ENCODE peak calls at places on chromosome 7, in nine cellular contexts. D, Z, V, U, K, S, F, C and E are unnamed samples.

GRCh38 chr7:322111-322671 is 32.2 kb downstream of the FOXL3 start:
- DNase-seq in Z (peak), F (peak), V (peak), K (no peak), U (peak), D (peak), S (peak), C (peak), E (peak)

GRCh38 chr7:116455009-116455408 is 44.5 kb upstream of the CAV2 start:
- DNase-seq in V (no peak), D (no peak), S (no peak), F (no peak), K (no peak), C (no peak), Z (no peak), U (no peak), E (no peak)

GRCh38 chr7:21944616-21945373 is 904 bp downstream of the CDCA7L start:
- DNase-seq in U (peak), D (peak), S (peak), C (peak), V (peak), F (peak), K (no peak), Z (peak), E (peak)

GRCh38 chr7:34939175-34939574 is 98.1 kb downstream of the DPY19L1 start:
- DNase-seq in K (no peak), V (no peak), S (no peak), F (no peak), U (no peak), Z (no peak), C (peak), D (no peak), E (no peak)

GRCh38 chr7:7664344-7664743 is 23.8 kb downstream of the UMAD1 start:
- DNase-seq in F (no peak), D (no peak), U (no peak), Z (no peak), C (no peak), K (no peak), V (no peak), S (no peak), E (no peak)

GRCh38 chr7:123633553-123633952 is 22.1 kb upstream of the LMOD2 start:
- DNase-seq in Z (no peak), U (no peak), D (no peak), C (no peak), K (no peak), V (no peak), S (no peak), F (no peak), E (no peak)

GRCh38 chr7:98622926-98623325 is 5.8 kb downstream of the NPTX2 start:
- DNase-seq in U (no peak), S (no peak), C (no peak), F (no peak), D (no peak), V (no peak), Z (peak), K (no peak), E (no peak)

GRCh38 chr7:151895008-151895661 is 18.2 kb upstream of the PRKAG2 start:
- DNase-seq in V (no peak), D (no peak), K (no peak), F (peak), C (no peak), S (no peak), U (peak), Z (no peak), E (no peak)

GRCh38 chr7:90720970-90721768 is 125.0 kb downstream of the CDK14 start:
- DNase-seq in Z (peak), V (peak), F (no peak), U (peak), C (peak), S (no peak), K (no peak), D (peak), E (no peak)

GRCh38 chr7:1192171-1192676 is 32.2 kb upstream of the ZFAND2A start:
- DNase-seq in Z (no peak), V (no peak), C (no peak), K (no peak), S (no peak), U (no peak), F (no peak), D (no peak), E (no peak)

GRCh38 chr7:102111758-102112119 is 174.9 kb upstream of the SH2B2 start:
- DNase-seq in C (no peak), D (no peak), Z (no peak), F (peak), V (no peak), U (no peak), K (no peak), S (no peak), E (no peak)

GRCh38 chr7:131655447-131655846 is 99.0 kb upstream of the PODXL start:
- DNase-seq in F (no peak), Z (no peak), C (no peak), K (no peak), U (no peak), S (no peak), V (no peak), D (no peak), E (no peak)

GRCh38 chr7:131653418-131654248 is 97.2 kb upstream of the PODXL start:
- DNase-seq in K (no peak), C (no peak), V (no peak), F (no peak), Z (no peak), S (no peak), D (peak), U (no peak), E (no peak)

GRCh38 chr7:131655866-131656265 is 99.4 kb upstream of the PODXL start:
- DNase-seq in V (no peak), K (no peak), D (no peak), F (no peak), C (no peak), U (no peak), Z (no peak), S (no peak), E (no peak)

GRCh38 chr7:131654249-131654558 is 97.8 kb upstream of the PODXL start:
- DNase-seq in V (no peak), C (no peak), D (no peak), U (no peak), F (no peak), S (no peak), Z (no peak), K (no peak), E (no peak)

DNA sequence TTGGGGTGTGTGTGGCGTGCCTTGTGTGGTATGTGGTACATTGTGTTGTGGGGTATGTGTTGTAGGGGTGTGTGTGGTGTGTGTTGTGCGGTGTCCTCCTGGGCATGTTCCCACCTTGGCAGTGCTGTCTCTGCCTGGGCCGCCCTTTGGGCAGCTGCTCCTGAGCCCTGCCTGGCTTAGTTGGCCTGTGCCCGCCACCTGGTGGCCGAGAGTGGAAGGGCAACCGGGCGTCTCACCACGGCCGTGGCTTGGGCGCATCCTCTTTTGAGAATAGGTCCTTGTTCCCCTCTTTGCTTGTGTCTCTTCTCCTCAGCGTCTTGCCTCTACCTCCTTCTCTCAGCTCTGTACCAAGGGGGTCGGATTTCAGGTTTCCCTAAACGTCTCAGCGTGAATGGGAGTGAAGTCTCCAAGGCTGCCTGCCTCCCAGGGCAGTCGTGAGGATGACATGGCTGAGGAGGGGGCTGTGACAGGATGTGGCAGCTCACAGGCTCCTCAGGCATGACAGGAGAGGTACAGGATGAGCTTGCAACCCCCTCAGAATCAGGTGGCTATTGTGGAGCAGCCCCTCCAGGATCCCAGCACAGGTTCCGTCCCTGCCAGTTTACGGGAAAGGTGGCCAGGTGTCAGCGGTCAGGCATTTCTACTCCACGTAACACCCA is 98.4 kb upstream of the PODXL start:
- DNase-seq in C (peak), V (peak), U (peak), K (peak), Z (peak), S (peak), D (peak), F (peak), E (peak)
- TF ChIP-seq POLR2A in C (no peak), V (no peak), U (no peak), K (no peak), Z (no peak), S (no peak), D (no peak), F (no peak), E (no peak)

DNA sequence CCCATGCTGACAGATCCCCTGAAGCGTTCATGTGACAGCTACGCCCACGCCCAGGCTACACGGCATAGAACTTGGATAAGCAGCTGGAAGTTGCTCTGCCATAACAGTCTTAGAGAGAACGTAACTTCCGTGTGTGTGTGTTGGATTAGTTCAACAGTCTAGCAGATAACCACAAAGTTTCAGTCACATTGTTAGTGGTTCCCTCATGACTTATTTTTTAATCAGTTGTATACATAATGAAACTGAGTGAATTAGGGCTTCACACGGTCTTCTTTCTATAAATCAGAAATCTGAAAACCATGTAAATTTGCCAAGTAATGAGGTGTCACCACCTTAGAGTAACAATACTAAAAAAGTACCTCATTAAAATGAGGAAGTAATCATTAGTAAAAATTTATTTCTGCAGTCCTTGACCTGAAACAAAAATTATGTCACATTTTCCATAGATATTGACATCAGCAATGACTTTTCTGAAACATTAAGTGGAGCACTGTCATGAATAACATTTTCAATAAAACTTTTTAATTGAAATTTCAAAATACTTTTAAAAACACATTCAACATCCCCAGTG is 21.7 kb upstream of the MACC1 start:
- DNase-seq in V (peak), D (no peak), C (peak), U (peak), F (no peak), Z (peak), S (no peak), K (no peak), E (no peak)
- TF ChIP-seq POLR2A in V (no peak), D (no peak), C (no peak), U (no peak), F (no peak), Z (no peak), S (no peak), K (no peak), E (no peak)

GRCh38 chr7:47067215-47067614 is 514.7 kb downstream of the TNS3 start:
- DNase-seq in K (no peak), D (no peak), Z (no peak), F (no peak), C (no peak), V (no peak), U (no peak), S (no peak), E (no peak)

GRCh38 chr7:47071866-47072265 is 510.0 kb downstream of the TNS3 start:
- DNase-seq in D (no peak), Z (no peak), K (no peak), S (no peak), V (no peak), C (no peak), F (no peak), U (no peak), E (no peak)

GRCh38 chr7:47073284-47073683 is 508.6 kb downstream of the TNS3 start:
- DNase-seq in V (no peak), S (no peak), K (no peak), Z (no peak), F (no peak), C (no peak), D (no peak), U (no peak), E (no peak)

GRCh38 chr7:47074702-47075153 is 507.2 kb downstream of the TNS3 start:
- DNase-seq in S (no peak), V (no peak), Z (no peak), K (no peak), C (no peak), F (no peak), U (no peak), D (peak), E (peak)

GRCh38 chr7:47069385-47070076 is 512.4 kb downstream of the TNS3 start:
- DNase-seq in K (no peak), C (no peak), Z (no peak), D (no peak), U (no peak), F (no peak), S (no peak), V (no peak), E (no peak)
- TF ChIP-seq POLR2A in K (no peak), C (no peak), Z (no peak), D (no peak), U (no peak), F (no peak), S (no peak), V (no peak), E (no peak)

DNA sequence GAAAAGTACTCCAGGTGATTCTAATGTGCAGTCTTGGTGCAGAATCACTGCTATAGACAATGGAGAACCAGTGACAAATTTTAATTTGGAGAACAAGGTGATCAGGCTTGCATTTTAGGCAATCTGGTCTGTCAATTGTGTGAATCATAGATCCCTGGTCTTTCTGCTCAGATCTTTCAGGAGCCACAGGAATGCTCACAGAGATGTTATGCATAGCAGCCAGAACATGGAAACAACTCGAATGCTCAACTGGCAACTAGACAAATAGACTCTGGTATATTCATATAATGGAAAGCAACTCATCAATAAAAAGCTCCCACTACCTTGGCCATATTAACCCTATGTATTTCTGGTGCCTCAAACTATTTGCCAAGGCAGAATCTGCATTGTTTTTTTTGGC is 209.1 kb downstream of the PHF14 start:
- DNase-seq in S (no peak), Z (no peak), U (no peak), F (no peak), D (no peak), K (no peak), C (no peak), V (no peak), E (no peak)
- TF ChIP-seq POLR2A in S (no peak), Z (no peak), U (no peak), F (no peak), D (no peak), K (no peak), C (no peak), V (no peak), E (no peak)

GRCh38 chr7:47091141-47091540 is 490.8 kb downstream of the TNS3 start:
- DNase-seq in K (no peak), V (no peak), U (no peak), C (no peak), Z (no peak), D (no peak), F (no peak), S (no peak), E (no peak)
- TF ChIP-seq POLR2A in K (no peak), V (no peak), U (no peak), C (no peak), Z (no peak), D (no peak), F (no peak), S (no peak), E (no peak)

GRCh38 chr7:141702047-141702567 is at the start of gene DENND11:
- DNase-seq in V (no peak), K (no peak), C (peak), Z (peak), U (peak), S (no peak), D (peak), F (peak), E (peak)

GRCh38 chr7:141700848-141701371 is 1.1 kb downstream of the DENND11 start:
- DNase-seq in S (no peak), F (peak), V (no peak), Z (no peak), D (no peak), U (no peak), C (no peak), K (no peak), E (no peak)

GRCh38 chr7:141700291-141700847 is 1.6 kb downstream of the DENND11 start:
- DNase-seq in C (no peak), S (no peak), K (no peak), D (no peak), U (no peak), F (no peak), V (no peak), Z (no peak), E (no peak)

GRCh38 chr7:141702892-141703291 is 926 bp upstream of the DENND11 start:
- DNase-seq in F (no peak), C (no peak), S (no peak), D (no peak), V (no peak), U (no peak), Z (no peak), K (no peak), E (no peak)

DNA sequence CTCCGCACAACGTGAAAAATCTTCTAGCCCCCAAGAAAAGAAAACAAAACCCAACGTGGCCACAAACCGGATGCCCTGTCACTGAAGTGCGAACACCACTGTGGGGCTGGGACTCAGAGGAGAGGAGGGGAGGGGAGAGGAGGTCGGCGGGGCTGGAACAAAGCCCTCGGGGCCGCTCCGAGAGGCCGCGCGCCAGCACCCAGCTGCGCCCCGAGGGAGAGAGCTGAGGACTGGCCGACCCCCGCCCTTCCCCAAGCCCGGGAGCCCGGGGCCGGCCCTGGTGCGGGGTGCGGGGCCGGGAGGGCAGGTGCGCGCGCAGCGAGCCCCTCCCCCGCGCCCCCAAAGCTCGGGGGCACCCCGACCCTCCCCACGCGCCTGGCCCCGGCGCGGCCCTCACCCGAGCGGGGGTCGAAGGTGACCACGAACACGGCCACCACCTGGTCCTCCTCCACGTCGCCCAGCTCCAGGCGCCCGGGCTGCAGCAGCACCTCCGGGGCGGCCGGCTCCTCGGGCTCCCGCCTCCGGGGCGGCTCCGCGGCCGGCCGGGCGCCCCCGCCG is 398 bp downstream of the DENND11 start:
- DNase-seq in K (peak), F (peak), D (peak), C (peak), V (no peak), Z (peak), U (peak), S (no peak), E (peak)
- TF ChIP-seq POLR2A in K (no peak), F (no peak), D (no peak), C (no peak), V (no peak), Z (no peak), U (peak), S (no peak), E (no peak)

GRCh38 chr7:139720705-139721231 is 57.0 kb downstream of the HIPK2 start:
- DNase-seq in D (no peak), C (no peak), Z (peak), V (no peak), K (no peak), F (no peak), U (peak), S (no peak), E (no peak)
- TF ChIP-seq POLR2A in D (no peak), C (peak), Z (no peak), V (no peak), K (no peak), F (no peak), U (no peak), S (no peak), E (no peak)

GRCh38 chr7:25180592-25180923 is 47.7 kb downstream of the NPVF start:
- DNase-seq in V (no peak), F (no peak), U (no peak), S (no peak), K (no peak), C (no peak), D (no peak), Z (no peak), E (no peak)

GRCh38 chr7:25179325-25179724 is 49.0 kb downstream of the NPVF start:
- DNase-seq in S (no peak), D (no peak), Z (no peak), K (no peak), V (no peak), U (no peak), C (no peak), F (no peak), E (no peak)

GRCh38 chr7:25180946-25181345 is 47.3 kb downstream of the NPVF start:
- DNase-seq in Z (no peak), D (no peak), S (no peak), C (no peak), U (no peak), F (no peak), V (no peak), K (no peak), E (no peak)

GRCh38 chr7:25181537-25181936 is 46.7 kb downstream of the NPVF start:
- DNase-seq in V (no peak), D (no peak), F (no peak), S (no peak), K (no peak), C (no peak), Z (no peak), U (no peak), E (no peak)

GRCh38 chr7:25179771-25180591 is 48.3 kb downstream of the NPVF start:
- DNase-seq in S (peak), D (peak), V (peak), F (peak), Z (peak), K (peak), C (peak), U (peak), E (peak)
- TF ChIP-seq POLR2A in S (no peak), D (peak), V (no peak), F (no peak), Z (no peak), K (peak), C (peak), U (peak), E (no peak)